ENCODE peak calls at places on chromosomes 13 and 19, in four cellular contexts. One of them, this sample, is unnamed.

GRCh38 chr13:26473571-26474230 is 83.8 kb upstream of the WASF3 start:
- DNase-seq in mammary epithelial cell: no peak
- DNase-seq in SK-MEL-5: no peak
- DNase-seq in nephron progenitor cell: no peak
- DNase-seq in this sample: no peak

GRCh38 chr19:18488403-18488723 is 33.5 kb downstream of the ELL start:
- DNase-seq in mammary epithelial cell: peak; percentile 35
- DNase-seq in SK-MEL-5: peak; percentile 49
- DNase-seq in nephron progenitor cell: no peak
- DNase-seq in this sample: no peak

GRCh38 chr19:49807174-49807830 is 5.8 kb downstream of the FUZ start:
- DNase-seq in mammary epithelial cell: no peak
- DNase-seq in SK-MEL-5: no peak
- DNase-seq in nephron progenitor cell: no peak
- DNase-seq in this sample: no peak

GRCh38 chr19:54480048-54480447 is 7.0 kb upstream of the CDC42EP5 start:
- DNase-seq in mammary epithelial cell: no peak
- DNase-seq in SK-MEL-5: no peak
- DNase-seq in nephron progenitor cell: no peak
- DNase-seq in this sample: no peak

GRCh38 chr19:22532388-22533310 is 101.5 kb upstream of the ZNF492 start:
- DNase-seq in mammary epithelial cell: no peak
- DNase-seq in SK-MEL-5: no peak
- DNase-seq in nephron progenitor cell: no peak
- DNase-seq in this sample: no peak

GRCh38 chr13:101846701-101847100 is 394.2 kb downstream of the ITGBL1 start:
- DNase-seq in mammary epithelial cell: no peak
- DNase-seq in SK-MEL-5: no peak
- DNase-seq in nephron progenitor cell: no peak
- DNase-seq in this sample: no peak

GRCh38 chr13:31846984-31847752 is 107.8 kb downstream of the RXFP2 start:
- DNase-seq in mammary epithelial cell: no peak
- DNase-seq in SK-MEL-5: no peak
- DNase-seq in nephron progenitor cell: no peak
- DNase-seq in this sample: no peak

GRCh38 chr13:50529154-50529882 is 314.2 kb downstream of the DLEU7 start:
- DNase-seq in mammary epithelial cell: peak; percentile 86
- DNase-seq in SK-MEL-5: peak; percentile 97
- DNase-seq in nephron progenitor cell: no peak
- DNase-seq in this sample: peak; percentile 83

GRCh38 chr19:610801-611505 is 21.3 kb downstream of the HCN2 start:
- DNase-seq in mammary epithelial cell: no peak
- DNase-seq in SK-MEL-5: no peak
- DNase-seq in nephron progenitor cell: peak; percentile 54
- DNase-seq in this sample: no peak

GRCh38 chr13:48750588-48751383 is 97.1 kb downstream of the CYSLTR2 start:
- DNase-seq in mammary epithelial cell: no peak
- DNase-seq in SK-MEL-5: peak; percentile 57
- DNase-seq in nephron progenitor cell: no peak
- DNase-seq in this sample: no peak

GRCh38 chr19:55519461-55520311 is 17.2 kb downstream of the SBK2 start:
- DNase-seq in mammary epithelial cell: peak; percentile 77
- DNase-seq in SK-MEL-5: no peak
- DNase-seq in nephron progenitor cell: no peak
- DNase-seq in this sample: peak; percentile 95

GRCh38 chr19:13234518-13234917 is 84.3 kb downstream of the IER2 start:
- DNase-seq in mammary epithelial cell: no peak
- DNase-seq in SK-MEL-5: peak; percentile 41
- DNase-seq in nephron progenitor cell: peak; percentile 40
- DNase-seq in this sample: no peak

GRCh38 chr19:35995655-35995993 is 636 bp downstream of the SDHAF1 start:
- DNase-seq in mammary epithelial cell: peak; percentile 44
- DNase-seq in SK-MEL-5: no peak
- DNase-seq in nephron progenitor cell: peak; percentile 49
- DNase-seq in this sample: no peak

GRCh38 chr19:16274466-16274865 is 50.2 kb upstream of the KLF2 start:
- DNase-seq in mammary epithelial cell: no peak
- DNase-seq in SK-MEL-5: no peak
- DNase-seq in nephron progenitor cell: no peak
- DNase-seq in this sample: no peak

GRCh38 chr13:52980695-52981094 is 47.9 kb upstream of the OLFM4 start:
- DNase-seq in mammary epithelial cell: peak; percentile 28
- DNase-seq in SK-MEL-5: peak; percentile 50
- DNase-seq in nephron progenitor cell: no peak
- DNase-seq in this sample: peak; percentile 28

GRCh38 chr19:36081385-36081784 is 26.7 kb downstream of the WDR62 start:
- DNase-seq in mammary epithelial cell: no peak
- DNase-seq in SK-MEL-5: peak; percentile 43
- DNase-seq in nephron progenitor cell: no peak
- DNase-seq in this sample: peak; percentile 4

GRCh38 chr13:44884076-44884729 is 105.1 kb downstream of the NUFIP1 start:
- DNase-seq in mammary epithelial cell: peak; percentile 22
- DNase-seq in SK-MEL-5: no peak
- DNase-seq in nephron progenitor cell: no peak
- DNase-seq in this sample: peak; percentile 60

GRCh38 chr13:52345048-52345447 is 60.9 kb downstream of the THSD1 start:
- DNase-seq in mammary epithelial cell: peak; percentile 60
- DNase-seq in SK-MEL-5: no peak
- DNase-seq in nephron progenitor cell: no peak
- DNase-seq in this sample: peak; percentile 80